ENCODE peak calls at places on chromosomes 16 and 17, in four cellular contexts. P is A549, C is H1, O is HepG2. G is an unnamed sample.

GRCh38 chr17:7922499-7923289 is 6.6 kb upstream of the RNF227 start:
- DNase-seq in P (peak), C (no peak), O (no peak), G (no peak)

GRCh38 chr17:17300624-17301568 is 2.3 kb upstream of the NT5M start:
- DNase-seq in P (peak), C (peak), O (no peak), G (no peak)

GRCh38 chr17:74601944-74602572 is 10.0 kb upstream of the CD300LD start:
- DNase-seq in P (peak), C (no peak), O (peak), G (peak)

GRCh38 chr17:48754500-48755261 is 26.1 kb upstream of the HOXB13 start:
- DNase-seq in P (no peak), C (no peak), O (no peak), G (no peak)

GRCh38 chr16:65788434-65789147 is 577.9 kb upstream of the CDH5 start:
- DNase-seq in P (no peak), C (no peak), O (no peak), G (no peak)

GRCh38 chr17:31684901-31685300 is 174.1 kb downstream of the COPRS start:
- DNase-seq in P (no peak), C (no peak), O (no peak), G (no peak)

GRCh38 chr17:19448341-19449268 is 37.6 kb downstream of the RNF112 start:
- DNase-seq in P (peak), C (no peak), O (peak), G (no peak)

GRCh38 chr16:69859105-69859969 is 91.8 kb upstream of the CLEC18A start:
- DNase-seq in P (peak), C (peak), O (peak), G (peak)

GRCh38 chr16:68744744-68745280 is 7.7 kb downstream of the CDH1 start:
- DNase-seq in P (peak), C (no peak), O (peak), G (no peak)

GRCh38 chr16:81523387-81524115 is 78.9 kb downstream of the CMIP start:
- DNase-seq in P (peak), C (no peak), O (no peak), G (no peak)

GRCh38 chr17:74244543-74244942 is 29.5 kb upstream of the DNAI2 start:
- DNase-seq in P (no peak), C (no peak), O (no peak), G (no peak)

GRCh38 chr17:915416-916201 is 64.0 kb downstream of the NXN start:
- DNase-seq in P (no peak), C (no peak), O (no peak), G (no peak)

GRCh38 chr16:4795181-4795827 is at the start of gene SMIM22:
- DNase-seq in P (no peak), C (no peak), O (no peak), G (no peak)

GRCh38 chr16:67279296-67280089 is at the start of gene PLEKHG4:
- DNase-seq in P (peak), C (peak), O (peak), G (no peak)

GRCh38 chr16:89955001-89955685 is 6.6 kb downstream of the DEF8 start:
- DNase-seq in P (no peak), C (no peak), O (no peak), G (no peak)

DNA sequence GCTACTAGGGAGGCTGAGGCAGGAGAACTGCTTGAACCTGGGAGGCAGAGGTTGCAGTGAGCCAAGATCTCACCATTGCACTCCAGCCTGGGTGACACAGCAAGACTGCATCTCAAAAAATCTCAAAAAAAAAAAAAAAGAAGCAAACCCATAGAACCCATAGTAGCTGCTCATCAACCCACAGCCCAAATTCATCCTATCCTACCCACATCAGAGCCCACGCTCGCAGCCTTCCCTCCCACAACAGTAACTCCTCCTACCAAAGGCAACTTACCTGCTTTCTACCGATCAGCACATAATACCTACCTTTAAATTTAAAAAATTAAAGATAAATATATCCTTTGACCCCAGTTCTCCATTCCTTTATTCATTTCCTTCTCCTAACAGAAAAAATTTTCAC is 94.7 kb downstream of the GAS7 start:
- DNase-seq in P (no peak), C (no peak), O (no peak), G (no peak)
- TF ChIP-seq RNF2 in P (no peak), C (no peak), O (no peak), G (no peak)

GRCh38 chr17:72471296-72471695 is 350.5 kb downstream of the SOX9 start:
- DNase-seq in P (no peak), C (no peak), O (no peak), G (no peak)

GRCh38 chr17:72474243-72474642 is 353.4 kb downstream of the SOX9 start:
- DNase-seq in P (no peak), C (no peak), O (no peak), G (no peak)

GRCh38 chr17:72474740-72475477 is 354.1 kb downstream of the SOX9 start:
- DNase-seq in P (peak), C (no peak), O (no peak), G (no peak)

GRCh38 chr17:72470338-72471133 is 349.7 kb downstream of the SOX9 start:
- DNase-seq in P (no peak), C (no peak), O (no peak), G (no peak)

DNA sequence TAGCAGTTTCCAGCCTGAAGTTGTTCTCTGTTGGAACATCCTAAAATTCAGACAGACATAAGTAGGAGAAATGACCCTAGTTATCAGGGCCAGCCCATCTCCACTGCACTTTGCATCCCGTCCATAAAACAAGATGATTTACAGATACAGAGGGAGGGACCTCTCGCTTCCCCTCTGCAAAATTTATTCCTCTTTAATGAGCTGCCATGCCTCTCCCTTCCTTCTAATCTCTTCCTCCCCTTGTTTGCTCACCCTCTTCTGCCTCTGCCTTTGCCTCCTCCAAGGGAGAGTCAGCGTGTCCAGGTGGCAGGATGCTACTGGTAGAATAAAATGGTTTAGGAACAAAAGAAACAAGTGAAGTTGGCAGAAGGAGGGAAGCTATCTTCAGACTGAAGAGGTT is 351.3 kb downstream of the SOX9 start:
- DNase-seq in P (no peak), C (no peak), O (no peak), G (no peak)
- TF ChIP-seq RNF2 in P (no peak), C (no peak), O (no peak), G (no peak)

DNA sequence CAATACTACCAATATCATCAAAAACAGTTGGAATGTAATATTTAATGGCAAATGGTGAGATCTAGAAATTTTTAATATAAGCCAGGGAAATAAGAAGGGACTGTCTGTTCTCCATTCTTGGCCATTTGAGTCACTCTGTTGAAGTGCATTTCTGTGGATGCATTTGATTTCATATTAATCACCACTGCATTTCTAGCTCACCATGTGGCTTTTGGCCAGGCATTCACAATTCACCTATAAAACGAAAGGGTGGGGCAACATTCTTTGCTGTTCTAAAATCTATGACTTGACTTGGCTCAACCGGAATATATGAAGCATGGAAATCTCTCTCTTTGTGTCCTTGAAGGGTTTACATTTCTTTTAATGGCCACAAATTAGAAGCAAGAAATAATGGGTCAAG is 483.0 kb downstream of the SLC39A11 start:
- DNase-seq in P (peak), C (no peak), O (no peak), G (no peak)
- TF ChIP-seq RNF2 in P (no peak), C (no peak), O (no peak), G (no peak)

DNA sequence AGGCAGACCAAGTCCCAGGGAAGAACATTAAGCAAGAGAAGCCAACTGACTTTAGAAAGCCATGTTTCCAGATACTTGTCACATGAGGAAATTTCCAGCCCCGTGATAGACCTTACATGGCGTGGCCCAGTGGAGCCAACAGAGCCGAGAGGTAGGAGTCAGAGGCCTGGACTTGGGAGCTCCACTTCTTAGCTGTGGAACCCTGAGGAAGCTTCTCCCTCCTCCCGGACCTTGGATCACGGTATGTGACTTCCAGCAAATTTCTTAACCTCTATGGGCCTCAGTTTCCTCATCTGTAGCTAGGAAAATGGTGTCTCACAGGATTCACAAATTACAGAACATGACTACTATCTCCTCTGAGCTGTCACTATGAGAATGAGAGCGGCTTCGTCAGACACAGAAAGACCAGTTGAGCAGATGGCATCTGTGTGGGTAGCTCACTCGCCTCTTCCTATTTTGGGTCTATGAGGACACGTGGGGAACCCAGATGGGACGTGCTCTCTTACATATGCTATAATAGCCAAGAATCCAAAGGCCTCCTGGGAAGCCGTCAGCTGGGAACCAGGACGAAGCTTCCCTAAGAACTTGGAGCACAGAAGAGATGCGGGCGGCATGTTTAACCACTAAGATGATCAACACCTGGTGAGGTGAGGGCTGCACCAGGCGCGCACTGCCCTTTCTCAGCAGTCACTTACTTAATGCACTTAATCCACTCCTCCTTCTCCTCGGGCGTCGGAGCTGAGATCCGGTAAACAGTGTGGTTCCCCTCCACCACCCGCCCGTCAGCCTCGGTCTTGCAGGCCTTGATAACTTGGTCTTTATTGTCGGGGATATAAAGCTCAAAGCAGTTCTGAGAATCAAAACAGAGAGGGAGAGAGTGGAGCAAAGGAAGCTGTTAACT is 102.3 kb downstream of the CYTH1 start:
- DNase-seq in P (no peak), C (no peak), O (no peak), G (no peak)
- TF ChIP-seq RNF2 in P (no peak), C (no peak), O (no peak), G (no peak)

GRCh38 chr16:84685210-84685609 is 14.6 kb upstream of the USP10 start:
- DNase-seq in P (no peak), C (no peak), O (no peak), G (no peak)
- TF ChIP-seq RNF2 in P (no peak), C (no peak), O (no peak), G (no peak)

GRCh38 chr17:61694095-61694494 is 103.1 kb upstream of the NACA2 start:
- DNase-seq in P (no peak), C (no peak), O (no peak), G (no peak)

GRCh38 chr17:61699032-61699431 is 108.0 kb upstream of the NACA2 start:
- DNase-seq in P (no peak), C (no peak), O (no peak), G (no peak)

GRCh38 chr17:61698244-61698643 is 107.2 kb upstream of the NACA2 start:
- DNase-seq in P (no peak), C (no peak), O (no peak), G (no peak)

GRCh38 chr17:61699694-61700093 is 108.7 kb upstream of the NACA2 start:
- DNase-seq in P (no peak), C (no peak), O (no peak), G (no peak)

DNA sequence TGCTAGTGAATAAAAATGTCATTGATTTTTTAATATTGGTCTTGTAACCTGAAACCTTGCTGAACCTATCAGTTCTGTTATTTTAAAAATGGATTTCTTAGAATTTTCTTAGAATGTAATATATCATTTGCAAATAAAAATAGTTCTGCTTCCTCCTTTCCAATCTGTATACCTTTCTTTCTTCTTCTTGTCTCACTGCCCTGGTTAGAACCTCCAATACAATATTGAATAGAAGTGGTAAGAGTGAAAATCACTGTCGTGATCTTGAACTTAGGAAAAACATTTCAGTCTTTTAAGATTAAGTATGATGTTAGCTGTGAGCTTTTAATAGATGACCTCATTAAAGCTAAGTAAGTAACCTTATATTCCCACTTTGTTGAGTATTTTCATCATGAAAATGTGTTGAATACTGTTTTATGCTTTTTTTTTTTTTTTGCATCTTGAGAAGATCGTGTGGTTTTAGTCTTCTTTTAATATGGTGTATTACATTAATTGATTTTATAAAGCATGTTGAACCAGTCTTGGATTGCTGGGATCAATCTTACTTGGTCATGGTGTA is 104.8 kb upstream of the NACA2 start:
- DNase-seq in P (no peak), C (no peak), O (no peak), G (no peak)
- TF ChIP-seq RNF2 in P (no peak), C (no peak), O (no peak), G (no peak)

GRCh38 chr17:4173771-4174170 is 30.8 kb downstream of the CYB5D2 start:
- DNase-seq in P (no peak), C (no peak), O (no peak), G (no peak)

GRCh38 chr17:4174556-4174955 is 31.6 kb downstream of the CYB5D2 start:
- DNase-seq in P (no peak), C (no peak), O (no peak), G (no peak)

GRCh38 chr17:4176803-4177472 is 33.9 kb downstream of the CYB5D2 start:
- DNase-seq in P (no peak), C (no peak), O (no peak), G (no peak)

GRCh38 chr17:4177732-4178131 is 34.7 kb downstream of the CYB5D2 start:
- DNase-seq in P (no peak), C (no peak), O (no peak), G (no peak)

GRCh38 chr17:4175921-4176802 is 33.2 kb downstream of the CYB5D2 start:
- DNase-seq in P (no peak), C (no peak), O (no peak), G (no peak)
- TF ChIP-seq RNF2 in P (no peak), C (no peak), O (no peak), G (no peak)

G was measured in K562.